ENCODE peak calls at places on chromosomes 6 and 20, in nine cellular contexts. H is GDM1; K is DMS 273 treated with DMSO at 0.1 percent for 48 hours; O is NCI-H69; J is NCI-H1092; Y is NCI-H1105; F is KBM-7; T is naive thymus-derived CD4-positive, alpha-beta T cell; X is fibroblast of mammary gland. Z is an unnamed sample.

GRCh38 chr20:23435675-23436539 is 3.6 kb upstream of the CSTL1 start:
- DNase-seq in H (no peak), O (peak; percentile 85), F (no peak), T (no peak), Y (peak; percentile 83), J (peak; percentile 70), X (no peak), K (peak; percentile 63), Z (no peak)

GRCh38 chr6:119966484-119966883 is 616.9 kb upstream of the MAN1A1 start:
- DNase-seq in O (peak; percentile 58), J (no peak), F (no peak), X (no peak), H (no peak), Y (no peak), K (no peak), T (no peak), Z (no peak)

GRCh38 chr6:155234687-155235543 is 28.9 kb upstream of the CLDN20 start:
- DNase-seq in J (no peak), T (no peak), F (no peak), O (no peak), Y (no peak), K (no peak), X (no peak), H (no peak), Z (no peak)

GRCh38 chr6:97189767-97190166 is 93.2 kb downstream of the MMS22L start:
- DNase-seq in K (no peak), T (no peak), Y (no peak), X (peak; percentile 36), F (no peak), H (no peak), J (no peak), O (no peak), Z (no peak)

GRCh38 chr6:129645371-129646139 is 64.4 kb downstream of the ARHGAP18 start:
- DNase-seq in X (peak; percentile 22), K (no peak), F (no peak), O (peak; percentile 71), Y (no peak), J (no peak), H (no peak), T (no peak), Z (no peak)

GRCh38 chr20:9543214-9543613 is 28.8 kb downstream of the LAMP5 start:
- DNase-seq in K (no peak), Y (no peak), H (no peak), F (no peak), X (no peak), J (no peak), T (no peak), O (no peak), Z (no peak)

GRCh38 chr20:51419646-51420045 is 122.9 kb downstream of the NFATC2 start:
- DNase-seq in K (no peak), T (no peak), O (no peak), J (no peak), H (no peak), X (no peak), F (no peak), Y (no peak), Z (no peak)

GRCh38 chr20:23152308-23152892 is 66.3 kb upstream of the CD93 start:
- DNase-seq in T (no peak), J (no peak), X (peak; percentile 96), O (no peak), F (no peak), Y (no peak), K (no peak), H (peak; percentile 63), Z (peak; percentile 63)

GRCh38 chr6:4581468-4582420 is 194.5 kb upstream of the CDYL start:
- DNase-seq in T (no peak), O (no peak), K (no peak), Y (no peak), J (no peak), H (no peak), F (no peak), X (peak; percentile 74), Z (no peak)

GRCh38 chr6:90459225-90459758 is 127.6 kb downstream of the MAP3K7 start:
- DNase-seq in K (no peak), H (no peak), F (peak; percentile 24), Y (no peak), T (no peak), J (no peak), X (no peak), O (no peak), Z (no peak)

GRCh38 chr6:31158140-31158862 is at the start of gene TCF19:
- DNase-seq in O (peak; percentile 99), T (peak; percentile 99), Y (peak; percentile 98), X (peak; percentile 99), J (peak; percentile 95), H (peak; percentile 98), K (peak; percentile 98), F (peak; percentile 100), Z (peak; percentile 100)

GRCh38 chr6:43744490-43744889 is 25.5 kb upstream of the VEGFA start:
- DNase-seq in T (no peak), F (no peak), X (no peak), K (no peak), Y (no peak), H (no peak), J (no peak), O (no peak), Z (peak; percentile 73)

GRCh38 chr6:53845290-53846073 is 50.7 kb downstream of the LRRC1 start:
- DNase-seq in K (no peak), Y (no peak), H (no peak), J (no peak), X (no peak), O (no peak), T (no peak), F (no peak), Z (no peak)

GRCh38 chr6:45607818-45608217 is 230.1 kb upstream of the SUPT3H start:
- DNase-seq in J (no peak), T (no peak), Y (peak; percentile 25), H (no peak), X (peak; percentile 86), F (no peak), K (no peak), O (no peak), Z (no peak)

GRCh38 chr20:23126281-23127061 is 40.3 kb upstream of the CD93 start:
- DNase-seq in K (no peak), O (no peak), X (no peak), H (peak; percentile 42), F (peak; percentile 70), J (no peak), Y (no peak), T (no peak), Z (no peak)

GRCh38 chr6:166786704-166787293 is 159.7 kb upstream of the RPS6KA2 start:
- DNase-seq in F (peak; percentile 69), J (peak; percentile 82), Y (peak; percentile 93), T (peak; percentile 52), O (peak; percentile 77), H (peak; percentile 23), K (peak; percentile 17), X (peak; percentile 76), Z (peak; percentile 85)

GRCh38 chr6:95413789-95414188 is 163.5 kb upstream of the MANEA start:
- DNase-seq in Y (no peak), K (no peak), H (no peak), F (no peak), O (peak; percentile 7), J (no peak), T (no peak), X (no peak), Z (no peak)

GRCh38 chr6:35228483-35228882 is 14.7 kb downstream of the SCUBE3 start:
- DNase-seq in F (no peak), K (no peak), J (no peak), X (no peak), H (no peak), T (no peak), Y (no peak), O (peak; percentile 95), Z (peak; percentile 79)

GRCh38 chr20:20204326-20204725 is 152.0 kb downstream of the CFAP61 start:
- DNase-seq in K (peak; percentile 93), F (no peak), J (peak; percentile 77), H (no peak), T (no peak), X (no peak), O (peak; percentile 98), Y (peak; percentile 23), Z (peak; percentile 77)

GRCh38 chr6:15073344-15073789 is 172.5 kb upstream of the JARID2 start:
- DNase-seq in J (no peak), X (no peak), F (no peak), Y (no peak), T (no peak), O (peak; percentile 86), H (no peak), K (no peak), Z (no peak)

GRCh38 chr6:53994201-53994600 is 117.0 kb upstream of the MLIP start:
- DNase-seq in F (no peak), J (no peak), H (no peak), Y (no peak), T (no peak), K (no peak), O (no peak), X (no peak), Z (no peak)

GRCh38 chr6:12844284-12845223 is 128.0 kb downstream of the PHACTR1 start:
- DNase-seq in X (peak; percentile 35), F (peak; percentile 42), H (peak; percentile 10), J (no peak), Y (no peak), O (peak; percentile 47), T (no peak), K (no peak), Z (peak; percentile 56)